ENCODE peak calls at places on chromosomes 13 and 19, in ten cellular contexts. X is heart left ventricle, B is GM12892, U is adrenal gland, D is gastrocnemius medialis, V is IMR-90, T is stomach, Q is transverse colon, S is HCT116, J is Peyer's patch. C is an unnamed sample.
A peak's percentile ranks its signal among the peaks of the same experiment; 100 is the strongest.

GRCh38 chr13:25874907-25875306 is 176.9 kb downstream of the SHISA2 start:
- DNase-seq in B (no peak), T (no peak), U (no peak), D (no peak), X (no peak), S (no peak), V (no peak), J (peak; percentile 65), Q (peak; percentile 26), C (no peak)

GRCh38 chr13:54287062-54287764 is 1258.6 kb downstream of the OLFM4 start:
- DNase-seq in S (no peak), T (no peak), D (no peak), B (no peak), Q (no peak), V (no peak), J (no peak), X (no peak), U (no peak), C (no peak)

GRCh38 chr13:46668906-46669525 is 116.0 kb downstream of the LRCH1 start:
- DNase-seq in B (no peak), S (no peak), D (no peak), U (no peak), V (no peak), J (no peak), T (no peak), Q (no peak), X (no peak), C (no peak)

GRCh38 chr13:53073711-53074110 is 45.1 kb downstream of the OLFM4 start:
- DNase-seq in D (no peak), U (no peak), V (no peak), S (no peak), J (no peak), T (no peak), X (no peak), Q (no peak), B (no peak), C (no peak)

GRCh38 chr13:49140910-49141611 is 79.1 kb upstream of the MLNR start:
- DNase-seq in J (no peak), X (no peak), D (no peak), T (no peak), U (no peak), S (no peak), Q (no peak), V (no peak), B (no peak), C (no peak)

GRCh38 chr19:17209126-17210036 is 5.8 kb upstream of the USE1 start:
- DNase-seq in S (peak; percentile 75), U (no peak), X (no peak), B (peak; percentile 68), D (no peak), Q (peak; percentile 69), J (peak; percentile 45), T (peak; percentile 30), V (peak; percentile 20), C (no peak)

GRCh38 chr13:85367887-85368286 is 431.3 kb downstream of the SLITRK6 start:
- DNase-seq in D (no peak), V (peak; percentile 2), B (no peak), T (no peak), S (no peak), X (no peak), Q (no peak), J (no peak), U (no peak), C (no peak)

GRCh38 chr19:1384478-1385110 is 887 bp downstream of the NDUFS7 start:
- DNase-seq in D (no peak), Q (no peak), U (no peak), B (no peak), T (no peak), V (no peak), X (no peak), S (no peak), J (no peak), C (no peak)

GRCh38 chr19:15091918-15092753 is 10.1 kb downstream of the OR1I1 start:
- DNase-seq in D (no peak), T (no peak), V (peak; percentile 71), B (peak; percentile 17), X (no peak), U (peak; percentile 43), S (peak; percentile 66), J (peak; percentile 25), Q (no peak), C (no peak)

DNA sequence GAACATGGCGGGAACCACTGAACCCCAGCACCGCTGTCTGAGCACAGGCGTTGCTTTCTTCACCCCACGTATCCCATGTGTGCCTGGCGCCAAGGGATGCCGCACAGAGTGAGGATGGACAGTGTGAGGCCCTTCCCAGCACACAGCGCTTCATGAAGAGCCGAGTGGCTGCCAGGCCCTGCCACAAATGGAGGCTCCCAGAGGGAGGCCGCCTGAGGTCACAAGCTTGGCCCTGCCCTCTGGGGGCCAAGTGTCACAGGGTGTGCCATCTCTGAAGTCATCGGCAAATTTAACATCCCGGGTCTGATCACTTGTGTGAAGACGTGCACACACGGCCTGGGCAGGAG is 24.4 kb downstream of the MPND start:
- DNase-seq in B (no peak), D (no peak), U (no peak), Q (no peak), J (no peak), V (no peak), S (no peak), X (no peak), T (no peak), C (no peak)
- TF ChIP-seq POLR2A in B (no peak), D (no peak), U (no peak), Q (no peak), J (no peak), V (no peak), S (no peak), X (no peak), T (no peak), C (no peak)

GRCh38 chr19:23563326-23563725 is 123.7 kb downstream of the ZNF675 start:
- DNase-seq in U (no peak), B (no peak), X (no peak), T (no peak), S (no peak), D (no peak), J (no peak), Q (no peak), V (no peak), C (no peak)

GRCh38 chr19:23560051-23560450 is 127.0 kb downstream of the ZNF675 start:
- DNase-seq in D (no peak), J (no peak), V (no peak), X (no peak), B (no peak), U (no peak), S (no peak), Q (no peak), T (no peak), C (no peak)

GRCh38 chr19:23558541-23558940 is 128.5 kb downstream of the ZNF675 start:
- DNase-seq in B (no peak), J (no peak), U (no peak), X (no peak), T (no peak), S (no peak), V (no peak), D (no peak), Q (no peak), C (no peak)

GRCh38 chr19:23565256-23565655 is 121.8 kb downstream of the ZNF675 start:
- DNase-seq in T (no peak), J (no peak), X (no peak), B (no peak), S (no peak), D (no peak), V (no peak), Q (no peak), U (no peak), C (no peak)

DNA sequence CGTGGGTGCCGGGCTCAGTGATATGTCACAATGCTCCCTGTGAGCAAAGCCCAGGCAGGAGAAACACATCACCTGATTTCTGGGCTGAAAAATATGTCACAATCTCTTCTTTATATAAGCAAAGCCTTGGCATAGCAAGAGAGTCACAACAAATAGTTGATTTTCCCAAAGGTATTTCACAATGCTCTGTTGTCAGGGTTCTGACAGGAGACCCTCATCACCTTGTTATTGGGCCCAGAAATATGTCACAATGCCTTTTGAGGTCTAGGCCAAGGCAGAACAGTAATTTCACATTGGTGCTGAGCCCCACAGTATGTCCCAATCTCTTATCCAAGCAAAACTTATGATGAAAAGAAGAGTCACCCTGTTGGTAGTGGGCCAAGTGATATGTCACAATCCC is 125.7 kb downstream of the ZNF675 start:
- DNase-seq in D (no peak), S (no peak), X (no peak), J (no peak), U (no peak), T (no peak), V (no peak), Q (no peak), B (no peak), C (no peak)
- TF ChIP-seq POLR2A in D (no peak), S (no peak), X (no peak), J (no peak), U (no peak), T (no peak), V (no peak), Q (no peak), B (no peak), C (no peak)

DNA sequence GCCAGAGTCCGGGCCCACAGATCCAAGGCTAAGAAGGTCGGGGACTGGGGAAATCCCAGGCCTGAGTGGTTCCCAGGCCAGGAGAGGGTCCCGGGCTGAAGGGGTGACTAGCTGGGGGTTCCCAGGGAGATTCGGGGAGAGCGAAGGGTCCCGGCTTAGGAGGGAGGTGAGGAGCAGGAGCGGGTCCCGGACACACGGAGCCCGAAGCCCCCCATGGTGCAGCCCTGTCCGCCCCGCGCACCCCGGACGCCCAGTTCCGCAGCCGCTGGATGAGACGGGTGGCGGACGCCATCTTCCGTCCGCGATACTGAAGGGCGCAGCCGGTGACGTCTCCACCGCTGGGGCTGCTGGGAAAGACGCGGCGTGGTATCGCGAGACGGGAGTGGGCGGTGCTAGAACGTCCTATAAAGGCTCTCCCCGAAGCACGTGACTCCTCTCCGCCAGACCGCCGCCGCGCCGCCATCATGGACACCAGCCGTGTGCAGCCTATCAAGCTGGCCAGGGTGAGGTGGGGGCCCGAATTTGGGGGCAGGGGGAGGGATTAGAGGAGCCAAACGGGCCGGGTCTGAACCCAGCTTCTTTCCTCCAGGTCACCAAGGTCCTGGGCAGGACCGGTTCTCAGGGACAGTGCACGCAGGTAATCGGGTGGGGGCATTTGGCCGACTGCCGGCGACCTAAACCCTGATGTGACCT is at the start of the genes NDUFA7 and RPS28:
- DNase-seq in U (peak; percentile 95), T (peak; percentile 99), J (peak; percentile 97), D (peak; percentile 94), Q (peak; percentile 98), S (peak; percentile 86), V (peak; percentile 94), X (peak; percentile 98), B (peak; percentile 94), C (peak; percentile 98)
- TF ChIP-seq POLR2A in U (peak; percentile 86), T (no peak), J (peak; percentile 97), D (peak; percentile 94), Q (peak; percentile 97), S (peak; percentile 73), V (peak; percentile 93), X (peak; percentile 12), B (peak; percentile 95), C (peak; percentile 98)

DNA sequence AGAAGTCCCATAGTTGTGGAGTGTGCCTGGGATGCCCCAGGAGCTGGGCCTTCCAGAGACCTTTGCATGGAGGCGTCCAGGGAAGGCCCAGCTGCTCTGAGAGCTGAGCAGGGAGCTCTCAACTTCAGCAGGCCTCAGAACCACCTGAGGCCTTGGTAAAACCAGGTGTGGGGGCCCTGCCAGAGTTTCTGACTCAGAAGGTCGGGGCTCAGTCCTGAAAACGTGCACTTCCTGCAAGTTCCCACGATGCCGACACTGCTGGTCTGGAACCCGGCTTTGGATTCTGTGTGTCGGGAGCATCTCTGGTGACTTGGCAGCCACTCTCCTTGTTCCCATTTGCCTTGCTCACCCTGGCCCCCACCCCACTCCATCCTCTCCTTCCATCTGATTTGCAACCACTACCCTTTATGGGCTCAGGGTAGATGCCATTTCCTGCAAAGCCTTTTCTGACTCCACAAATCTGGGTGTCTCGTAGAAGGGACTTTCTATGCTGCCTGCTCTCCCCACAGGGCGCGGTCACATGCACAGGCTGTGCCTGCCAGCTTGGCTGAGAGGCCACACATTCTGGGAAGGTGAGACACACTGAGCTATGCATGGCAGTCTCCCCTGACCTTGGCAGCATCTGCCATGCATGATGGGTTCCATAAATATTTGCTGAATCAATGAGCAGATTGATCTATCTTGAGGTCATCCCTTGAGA is 244.7 kb downstream of the COL4A1 start:
- DNase-seq in T (no peak), X (peak; percentile 48), B (no peak), J (no peak), S (no peak), Q (no peak), D (no peak), U (no peak), V (peak; percentile 20), C (no peak)
- TF ChIP-seq POLR2A in T (no peak), X (no peak), B (no peak), J (no peak), S (no peak), Q (no peak), D (no peak), U (no peak), V (no peak), C (no peak)